ENCODE peak calls at places on chromosomes 1 and 21, in six cellular contexts. One of them, this sample, is unnamed.

GRCh38 chr1:39047374-39048229 is 21.5 kb downstream of the NDUFS5 start:
- DNase-seq in body of pancreas: peak; percentile 13
- DNase-seq in fibroblast of the aortic adventitia: peak; percentile 95
- DNase-seq in psoas muscle: peak; percentile 57
- DNase-seq in astrocyte of the spinal cord: peak; percentile 93
- DNase-seq in ascending aorta: no peak
- DNase-seq in this sample: peak; percentile 74

GRCh38 chr1:52423771-52424170 is 19.4 kb downstream of the PRPF38A start:
- DNase-seq in fibroblast of the aortic adventitia: no peak
- DNase-seq in ascending aorta: no peak
- DNase-seq in body of pancreas: no peak
- DNase-seq in psoas muscle: no peak
- DNase-seq in astrocyte of the spinal cord: no peak
- DNase-seq in this sample: no peak

GRCh38 chr1:204426035-204426436 is 14.4 kb upstream of the PPP1R15B start:
- DNase-seq in astrocyte of the spinal cord: peak; percentile 44
- DNase-seq in body of pancreas: no peak
- DNase-seq in ascending aorta: no peak
- DNase-seq in fibroblast of the aortic adventitia: peak; percentile 82
- DNase-seq in psoas muscle: no peak
- DNase-seq in this sample: no peak

GRCh38 chr21:20404915-20405314 is 593.3 kb upstream of the NCAM2 start:
- DNase-seq in psoas muscle: no peak
- DNase-seq in ascending aorta: no peak
- DNase-seq in fibroblast of the aortic adventitia: no peak
- DNase-seq in astrocyte of the spinal cord: no peak
- DNase-seq in body of pancreas: no peak
- DNase-seq in this sample: no peak

GRCh38 chr1:60903591-60903990 is 178.8 kb upstream of the NFIA start:
- DNase-seq in ascending aorta: no peak
- DNase-seq in psoas muscle: peak; percentile 90
- DNase-seq in body of pancreas: no peak
- DNase-seq in astrocyte of the spinal cord: peak; percentile 49
- DNase-seq in fibroblast of the aortic adventitia: peak; percentile 52
- DNase-seq in this sample: peak; percentile 18

GRCh38 chr1:114607223-114607622 is 25.8 kb upstream of the BCAS2 start:
- DNase-seq in ascending aorta: no peak
- DNase-seq in astrocyte of the spinal cord: no peak
- DNase-seq in body of pancreas: no peak
- DNase-seq in fibroblast of the aortic adventitia: peak; percentile 27
- DNase-seq in psoas muscle: no peak
- DNase-seq in this sample: no peak

GRCh38 chr1:26535201-26535600 is 5.6 kb downstream of the RPS6KA1 start:
- DNase-seq in astrocyte of the spinal cord: no peak
- DNase-seq in fibroblast of the aortic adventitia: no peak
- DNase-seq in body of pancreas: peak; percentile 80
- DNase-seq in psoas muscle: no peak
- DNase-seq in ascending aorta: no peak
- DNase-seq in this sample: no peak

GRCh38 chr1:50183734-50184133 is 75.0 kb downstream of the ELAVL4 start:
- DNase-seq in astrocyte of the spinal cord: no peak
- DNase-seq in fibroblast of the aortic adventitia: no peak
- DNase-seq in psoas muscle: no peak
- DNase-seq in body of pancreas: no peak
- DNase-seq in ascending aorta: no peak
- DNase-seq in this sample: no peak

GRCh38 chr21:38793926-38794713 is 11.6 kb upstream of the ETS2 start:
- DNase-seq in fibroblast of the aortic adventitia: no peak
- DNase-seq in ascending aorta: no peak
- DNase-seq in psoas muscle: no peak
- DNase-seq in astrocyte of the spinal cord: no peak
- DNase-seq in body of pancreas: no peak
- DNase-seq in this sample: no peak

GRCh38 chr1:213419369-213420030 is 368.5 kb downstream of the RPS6KC1 start:
- DNase-seq in psoas muscle: no peak
- DNase-seq in ascending aorta: no peak
- DNase-seq in body of pancreas: no peak
- DNase-seq in astrocyte of the spinal cord: no peak
- DNase-seq in fibroblast of the aortic adventitia: no peak
- DNase-seq in this sample: no peak

GRCh38 chr1:1599030-1599916 is 662 bp downstream of the FNDC10 start:
- DNase-seq in ascending aorta: no peak
- DNase-seq in astrocyte of the spinal cord: no peak
- DNase-seq in body of pancreas: no peak
- DNase-seq in fibroblast of the aortic adventitia: peak; percentile 30
- DNase-seq in psoas muscle: peak; percentile 55
- DNase-seq in this sample: no peak

GRCh38 chr1:2804628-2805351 is 3.3 kb upstream of the TTC34 start:
- DNase-seq in psoas muscle: peak; percentile 45
- DNase-seq in astrocyte of the spinal cord: no peak
- DNase-seq in fibroblast of the aortic adventitia: no peak
- DNase-seq in ascending aorta: no peak
- DNase-seq in body of pancreas: no peak
- DNase-seq in this sample: no peak

GRCh38 chr1:56710646-56711045 is 65.5 kb downstream of the PRKAA2 start:
- DNase-seq in fibroblast of the aortic adventitia: peak; percentile 85
- DNase-seq in psoas muscle: no peak
- DNase-seq in astrocyte of the spinal cord: peak; percentile 79
- DNase-seq in body of pancreas: no peak
- DNase-seq in ascending aorta: no peak
- DNase-seq in this sample: peak; percentile 60

GRCh38 chr1:80495806-80496205 is 1304.9 kb upstream of the ADGRL2 start:
- DNase-seq in ascending aorta: no peak
- DNase-seq in fibroblast of the aortic adventitia: no peak
- DNase-seq in astrocyte of the spinal cord: no peak
- DNase-seq in psoas muscle: no peak
- DNase-seq in body of pancreas: no peak
- DNase-seq in this sample: no peak

GRCh38 chr1:75785964-75786853 is at the start of gene RABGGTB:
- DNase-seq in psoas muscle: peak; percentile 97
- DNase-seq in body of pancreas: peak; percentile 98
- DNase-seq in fibroblast of the aortic adventitia: peak; percentile 97
- DNase-seq in ascending aorta: peak; percentile 85
- DNase-seq in astrocyte of the spinal cord: peak; percentile 98
- DNase-seq in this sample: peak; percentile 93

GRCh38 chr1:240663160-240663879 is 51.4 kb upstream of the GREM2 start:
- DNase-seq in ascending aorta: no peak
- DNase-seq in fibroblast of the aortic adventitia: peak; percentile 77
- DNase-seq in body of pancreas: no peak
- DNase-seq in psoas muscle: no peak
- DNase-seq in astrocyte of the spinal cord: no peak
- DNase-seq in this sample: no peak

GRCh38 chr1:237074371-237075117 is 32.6 kb downstream of the RYR2 start:
- DNase-seq in ascending aorta: no peak
- DNase-seq in astrocyte of the spinal cord: no peak
- DNase-seq in body of pancreas: no peak
- DNase-seq in psoas muscle: no peak
- DNase-seq in fibroblast of the aortic adventitia: no peak
- DNase-seq in this sample: no peak
- H3K4me3 ChIP-seq in ascending aorta: no peak overlapping the region
- H3K4me3 ChIP-seq in astrocyte of the spinal cord: no peak overlapping the region
- H3K4me3 ChIP-seq in body of pancreas: no peak overlapping the region
- H3K4me3 ChIP-seq in psoas muscle: no peak overlapping the region
- H3K4me3 ChIP-seq in fibroblast of the aortic adventitia: no peak overlapping the region
- H3K4me3 ChIP-seq in this sample: no peak overlapping the region

GRCh38 chr1:159821171-159821867 is 5.4 kb upstream of the SLAMF8 start:
- DNase-seq in fibroblast of the aortic adventitia: peak; percentile 62
- DNase-seq in body of pancreas: no peak
- DNase-seq in psoas muscle: no peak
- DNase-seq in ascending aorta: no peak
- DNase-seq in astrocyte of the spinal cord: peak; percentile 59
- DNase-seq in this sample: no peak
- TF ChIP-seq CTCF in fibroblast of the aortic adventitia: peak; percentile 71
- TF ChIP-seq CTCF in body of pancreas: no peak
- TF ChIP-seq CTCF in psoas muscle: no peak
- TF ChIP-seq CTCF in ascending aorta: no peak
- TF ChIP-seq CTCF in astrocyte of the spinal cord: peak; percentile 73
- TF ChIP-seq CTCF in this sample: no peak

DNA sequence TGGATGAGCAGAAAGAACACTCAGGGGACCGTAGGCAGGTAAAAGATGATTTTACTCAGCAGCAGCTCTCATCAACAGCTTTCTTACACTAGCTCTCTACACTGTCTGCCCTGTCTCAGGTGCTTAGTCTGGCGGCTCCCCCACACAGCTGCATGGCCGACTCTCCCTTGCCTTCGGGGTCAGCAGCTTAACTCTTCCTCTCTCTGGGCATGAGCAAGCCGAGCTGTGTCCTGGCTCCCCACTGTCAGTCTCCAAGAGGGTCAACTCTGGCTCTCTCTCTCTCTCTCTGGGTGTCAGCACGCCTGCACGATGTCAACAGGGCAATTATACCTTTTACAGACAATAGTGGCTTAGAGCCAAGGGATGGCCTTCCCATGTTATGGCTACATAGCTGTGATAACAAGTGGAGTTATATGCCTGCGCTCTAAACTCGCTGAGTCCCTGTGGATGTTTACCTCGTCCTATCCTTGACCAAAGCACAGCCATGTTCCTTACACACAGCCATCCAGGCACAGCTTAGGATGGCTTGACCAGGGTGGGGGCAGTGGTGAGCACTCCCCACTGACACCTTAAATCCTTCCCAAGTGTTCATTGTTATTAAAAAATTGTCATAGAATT is 3.1 kb upstream of the BCL10 start:
- DNase-seq in body of pancreas: no peak
- DNase-seq in astrocyte of the spinal cord: no peak
- DNase-seq in psoas muscle: no peak
- DNase-seq in fibroblast of the aortic adventitia: no peak
- DNase-seq in ascending aorta: no peak
- DNase-seq in this sample: no peak
- H3K4me3 ChIP-seq in body of pancreas: no peak overlapping the region
- H3K4me3 ChIP-seq in astrocyte of the spinal cord: no peak overlapping the region
- H3K4me3 ChIP-seq in psoas muscle: no peak overlapping the region
- H3K4me3 ChIP-seq in fibroblast of the aortic adventitia: no peak overlapping the region
- H3K4me3 ChIP-seq in ascending aorta: no peak overlapping the region
- H3K4me3 ChIP-seq in this sample: no peak overlapping the region

GRCh38 chr1:190478193-190479007 is 736 bp upstream of the BRINP3 start:
- DNase-seq in ascending aorta: no peak
- DNase-seq in fibroblast of the aortic adventitia: peak; percentile 35
- DNase-seq in psoas muscle: no peak
- DNase-seq in astrocyte of the spinal cord: peak; percentile 48
- DNase-seq in body of pancreas: peak; percentile 17
- DNase-seq in this sample: no peak
- TF ChIP-seq CTCF in ascending aorta: no peak
- TF ChIP-seq CTCF in fibroblast of the aortic adventitia: no peak
- TF ChIP-seq CTCF in psoas muscle: no peak
- TF ChIP-seq CTCF in astrocyte of the spinal cord: no peak
- TF ChIP-seq CTCF in body of pancreas: no peak
- TF ChIP-seq CTCF in this sample: no peak

GRCh38 chr1:19646366-19646765 is 2.3 kb downstream of the NBL1 start:
- DNase-seq in body of pancreas: no peak
- DNase-seq in ascending aorta: no peak
- DNase-seq in fibroblast of the aortic adventitia: no peak
- DNase-seq in astrocyte of the spinal cord: no peak
- DNase-seq in psoas muscle: no peak
- DNase-seq in this sample: no peak

GRCh38 chr1:19647643-19648042 is 3.5 kb downstream of the NBL1 start:
- DNase-seq in astrocyte of the spinal cord: no peak
- DNase-seq in psoas muscle: no peak
- DNase-seq in ascending aorta: no peak
- DNase-seq in fibroblast of the aortic adventitia: peak; percentile 26
- DNase-seq in body of pancreas: no peak
- DNase-seq in this sample: no peak

GRCh38 chr1:19648239-19648638 is 4.1 kb downstream of the NBL1 start:
- DNase-seq in body of pancreas: no peak
- DNase-seq in ascending aorta: no peak
- DNase-seq in fibroblast of the aortic adventitia: no peak
- DNase-seq in astrocyte of the spinal cord: no peak
- DNase-seq in psoas muscle: no peak
- DNase-seq in this sample: no peak

GRCh38 chr1:19645544-19646252 is 1.6 kb downstream of the NBL1 start:
- DNase-seq in astrocyte of the spinal cord: peak; percentile 28
- DNase-seq in ascending aorta: no peak
- DNase-seq in body of pancreas: no peak
- DNase-seq in psoas muscle: no peak
- DNase-seq in fibroblast of the aortic adventitia: peak; percentile 27
- DNase-seq in this sample: no peak

GRCh38 chr1:19646771-19647319 is 2.7 kb downstream of the NBL1 start:
- DNase-seq in psoas muscle: no peak
- DNase-seq in astrocyte of the spinal cord: no peak
- DNase-seq in ascending aorta: no peak
- DNase-seq in body of pancreas: no peak
- DNase-seq in fibroblast of the aortic adventitia: no peak
- DNase-seq in this sample: no peak
- H3K4me3 ChIP-seq in psoas muscle: no peak overlapping the region
- H3K4me3 ChIP-seq in astrocyte of the spinal cord: peak overlapping the region; percentile 65
- H3K4me3 ChIP-seq in ascending aorta: no peak overlapping the region
- H3K4me3 ChIP-seq in body of pancreas: no peak overlapping the region
- H3K4me3 ChIP-seq in fibroblast of the aortic adventitia: peak overlapping the region; percentile 87
- H3K4me3 ChIP-seq in this sample: peak overlapping the region; percentile 64

GRCh38 chr1:234610582-234611152 is 689 bp upstream of the IRF2BP2 start:
- DNase-seq in fibroblast of the aortic adventitia: peak; percentile 97
- DNase-seq in body of pancreas: peak; percentile 97
- DNase-seq in ascending aorta: peak; percentile 90
- DNase-seq in psoas muscle: peak; percentile 98
- DNase-seq in astrocyte of the spinal cord: peak; percentile 96
- DNase-seq in this sample: peak; percentile 85

GRCh38 chr1:234610061-234610581 is at the start of gene IRF2BP2:
- DNase-seq in ascending aorta: peak; percentile 49
- DNase-seq in psoas muscle: peak; percentile 90
- DNase-seq in body of pancreas: peak; percentile 89
- DNase-seq in fibroblast of the aortic adventitia: peak; percentile 81
- DNase-seq in astrocyte of the spinal cord: peak; percentile 85
- DNase-seq in this sample: peak; percentile 55

GRCh38 chr1:234611799-234612351 is 1.9 kb upstream of the IRF2BP2 start:
- DNase-seq in psoas muscle: peak; percentile 72
- DNase-seq in fibroblast of the aortic adventitia: no peak
- DNase-seq in ascending aorta: peak; percentile 62
- DNase-seq in astrocyte of the spinal cord: no peak
- DNase-seq in body of pancreas: peak; percentile 55
- DNase-seq in this sample: no peak

GRCh38 chr1:234612352-234613127 is 2.6 kb upstream of the IRF2BP2 start:
- DNase-seq in fibroblast of the aortic adventitia: peak; percentile 100
- DNase-seq in astrocyte of the spinal cord: peak; percentile 99
- DNase-seq in body of pancreas: peak; percentile 93
- DNase-seq in psoas muscle: peak; percentile 93
- DNase-seq in ascending aorta: peak; percentile 48
- DNase-seq in this sample: peak; percentile 86

DNA sequence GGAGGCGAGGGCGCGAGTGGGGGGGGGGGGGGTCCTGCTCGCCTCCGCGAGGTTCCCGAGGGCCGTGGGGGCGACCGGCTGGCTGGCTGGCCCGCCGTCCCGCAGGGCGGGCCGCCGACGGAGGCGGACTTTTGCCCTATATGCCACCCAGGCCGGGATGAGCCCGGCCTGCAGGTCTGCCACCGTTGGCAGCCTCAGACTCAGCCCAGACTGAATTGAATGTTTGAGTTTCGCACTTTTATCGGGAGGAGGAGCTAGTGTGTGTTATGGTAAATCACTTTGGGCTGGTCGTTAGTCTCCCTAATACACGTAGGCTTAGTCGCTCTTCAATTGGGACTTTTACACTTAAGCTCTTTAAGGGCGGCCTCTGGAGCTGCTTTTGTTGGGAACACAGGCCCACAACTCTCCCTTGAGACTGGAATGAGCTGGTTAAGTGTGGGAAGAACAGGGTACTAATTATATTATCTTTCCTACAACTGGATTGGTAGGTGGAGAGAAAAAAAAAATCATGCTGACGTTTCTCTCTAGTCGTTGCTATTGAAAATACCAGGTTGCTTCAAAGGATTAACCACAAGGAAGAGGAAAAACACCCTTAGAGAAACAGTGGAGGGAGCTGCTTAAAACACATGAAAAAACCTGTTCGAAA is 1.3 kb upstream of the IRF2BP2 start:
- DNase-seq in psoas muscle: no peak
- DNase-seq in body of pancreas: no peak
- DNase-seq in fibroblast of the aortic adventitia: peak; percentile 95
- DNase-seq in astrocyte of the spinal cord: peak; percentile 94
- DNase-seq in ascending aorta: no peak
- DNase-seq in this sample: peak; percentile 80
- TF ChIP-seq CTCF in psoas muscle: no peak
- TF ChIP-seq CTCF in body of pancreas: no peak
- TF ChIP-seq CTCF in fibroblast of the aortic adventitia: no peak
- TF ChIP-seq CTCF in astrocyte of the spinal cord: peak; percentile 12
- TF ChIP-seq CTCF in ascending aorta: no peak
- TF ChIP-seq CTCF in this sample: no peak

This sample was measured in astrocyte of the cerebellum.